ENCODE peak calls at places on chromosomes 7 and 10, in six cellular contexts. One of them, this sample, is unnamed.

GRCh38 chr7:95718556-95719410 is 53.6 kb upstream of the DYNC1I1 start:
- DNase-seq in fibroblast of lung: no peak
- DNase-seq in nephron progenitor cell: no peak
- DNase-seq in HFFc6: no peak
- DNase-seq in fibroblast of the aortic adventitia: peak; percentile 37
- DNase-seq in cardiac fibroblast: peak; percentile 34
- DNase-seq in this sample: no peak

GRCh38 chr7:29864668-29865067 is 58.4 kb downstream of the WIPF3 start:
- DNase-seq in fibroblast of lung: no peak
- DNase-seq in nephron progenitor cell: no peak
- DNase-seq in HFFc6: no peak
- DNase-seq in fibroblast of the aortic adventitia: peak; percentile 20
- DNase-seq in cardiac fibroblast: peak; percentile 42
- DNase-seq in this sample: no peak

GRCh38 chr10:51879238-51879637 is 179.8 kb upstream of the CSTF2T start:
- DNase-seq in fibroblast of lung: peak; percentile 98
- DNase-seq in nephron progenitor cell: no peak
- DNase-seq in HFFc6: peak; percentile 93
- DNase-seq in fibroblast of the aortic adventitia: peak; percentile 99
- DNase-seq in cardiac fibroblast: peak; percentile 97
- DNase-seq in this sample: no peak

GRCh38 chr7:86747698-86748097 is 104.0 kb downstream of the GRM3 start:
- DNase-seq in fibroblast of lung: no peak
- DNase-seq in nephron progenitor cell: peak; percentile 5
- DNase-seq in HFFc6: no peak
- DNase-seq in fibroblast of the aortic adventitia: no peak
- DNase-seq in cardiac fibroblast: no peak
- DNase-seq in this sample: no peak

GRCh38 chr7:151014950-151015349 is 9.3 kb downstream of the ATG9B start:
- DNase-seq in fibroblast of lung: no peak
- DNase-seq in nephron progenitor cell: no peak
- DNase-seq in HFFc6: no peak
- DNase-seq in fibroblast of the aortic adventitia: no peak
- DNase-seq in cardiac fibroblast: no peak
- DNase-seq in this sample: no peak

GRCh38 chr10:69438531-69439349 is 12.5 kb upstream of the TSPAN15 start:
- DNase-seq in fibroblast of lung: no peak
- DNase-seq in nephron progenitor cell: no peak
- DNase-seq in HFFc6: peak; percentile 82
- DNase-seq in fibroblast of the aortic adventitia: peak; percentile 46
- DNase-seq in cardiac fibroblast: peak; percentile 51
- DNase-seq in this sample: no peak

GRCh38 chr7:132878228-132878919 is 203.5 kb downstream of the CHCHD3 start:
- DNase-seq in fibroblast of lung: no peak
- DNase-seq in nephron progenitor cell: no peak
- DNase-seq in HFFc6: peak; percentile 13
- DNase-seq in fibroblast of the aortic adventitia: no peak
- DNase-seq in cardiac fibroblast: no peak
- DNase-seq in this sample: no peak

GRCh38 chr7:128405345-128406146 is 4.2 kb downstream of the IMPDH1 start:
- DNase-seq in fibroblast of lung: peak; percentile 45
- DNase-seq in nephron progenitor cell: peak; percentile 75
- DNase-seq in HFFc6: no peak
- DNase-seq in fibroblast of the aortic adventitia: no peak
- DNase-seq in cardiac fibroblast: peak; percentile 38
- DNase-seq in this sample: no peak

GRCh38 chr10:70462349-70462984 is 16.1 kb upstream of the PALD1 start:
- DNase-seq in fibroblast of lung: peak; percentile 23
- DNase-seq in nephron progenitor cell: no peak
- DNase-seq in HFFc6: no peak
- DNase-seq in fibroblast of the aortic adventitia: peak; percentile 58
- DNase-seq in cardiac fibroblast: peak; percentile 19
- DNase-seq in this sample: no peak

GRCh38 chr10:126387041-126387908 is 1.0 kb downstream of the ADAM12 start:
- DNase-seq in fibroblast of lung: peak; percentile 81
- DNase-seq in nephron progenitor cell: peak; percentile 79
- DNase-seq in HFFc6: peak; percentile 55
- DNase-seq in fibroblast of the aortic adventitia: peak; percentile 81
- DNase-seq in cardiac fibroblast: peak; percentile 81
- DNase-seq in this sample: peak; percentile 88

GRCh38 chr7:30983914-30984247 is 20.1 kb downstream of the GHRHR start:
- DNase-seq in fibroblast of lung: no peak
- DNase-seq in nephron progenitor cell: no peak
- DNase-seq in HFFc6: no peak
- DNase-seq in fibroblast of the aortic adventitia: no peak
- DNase-seq in cardiac fibroblast: no peak
- DNase-seq in this sample: no peak

GRCh38 chr7:13651167-13651566 is 338.3 kb downstream of the ETV1 start:
- DNase-seq in fibroblast of lung: no peak
- DNase-seq in nephron progenitor cell: no peak
- DNase-seq in HFFc6: no peak
- DNase-seq in fibroblast of the aortic adventitia: no peak
- DNase-seq in cardiac fibroblast: no peak
- DNase-seq in this sample: no peak

GRCh38 chr7:118286131-118286530 is 61.6 kb downstream of the ANKRD7 start:
- DNase-seq in fibroblast of lung: no peak
- DNase-seq in nephron progenitor cell: no peak
- DNase-seq in HFFc6: no peak
- DNase-seq in fibroblast of the aortic adventitia: no peak
- DNase-seq in cardiac fibroblast: no peak
- DNase-seq in this sample: no peak

GRCh38 chr10:110500515-110500905 is 2.8 kb downstream of the DUSP5 start:
- DNase-seq in fibroblast of lung: peak; percentile 84
- DNase-seq in nephron progenitor cell: no peak
- DNase-seq in HFFc6: peak; percentile 86
- DNase-seq in fibroblast of the aortic adventitia: peak; percentile 77
- DNase-seq in cardiac fibroblast: peak; percentile 75
- DNase-seq in this sample: no peak

GRCh38 chr7:93374345-93374940 is 142.3 kb downstream of the VPS50 start:
- DNase-seq in fibroblast of lung: peak; percentile 44
- DNase-seq in nephron progenitor cell: no peak
- DNase-seq in HFFc6: peak; percentile 16
- DNase-seq in fibroblast of the aortic adventitia: peak; percentile 58
- DNase-seq in cardiac fibroblast: peak; percentile 58
- DNase-seq in this sample: no peak

GRCh38 chr7:151755131-151755787 is 121.7 kb downstream of the PRKAG2 start:
- DNase-seq in fibroblast of lung: no peak
- DNase-seq in nephron progenitor cell: no peak
- DNase-seq in HFFc6: no peak
- DNase-seq in fibroblast of the aortic adventitia: peak; percentile 40
- DNase-seq in cardiac fibroblast: peak; percentile 33
- DNase-seq in this sample: no peak

GRCh38 chr7:134461921-134462320 is 3.0 kb upstream of the AKR1B1 start:
- DNase-seq in fibroblast of lung: no peak
- DNase-seq in nephron progenitor cell: no peak
- DNase-seq in HFFc6: no peak
- DNase-seq in fibroblast of the aortic adventitia: no peak
- DNase-seq in cardiac fibroblast: no peak
- DNase-seq in this sample: no peak

GRCh38 chr7:110291430-110291829 is 799.5 kb upstream of the LRRN3 start:
- DNase-seq in fibroblast of lung: no peak
- DNase-seq in nephron progenitor cell: no peak
- DNase-seq in HFFc6: no peak
- DNase-seq in fibroblast of the aortic adventitia: no peak
- DNase-seq in cardiac fibroblast: no peak
- DNase-seq in this sample: no peak

GRCh38 chr10:79286318-79286951 is 60.8 kb upstream of the PPIF start:
- DNase-seq in fibroblast of lung: peak; percentile 35
- DNase-seq in nephron progenitor cell: no peak
- DNase-seq in HFFc6: no peak
- DNase-seq in fibroblast of the aortic adventitia: no peak
- DNase-seq in cardiac fibroblast: peak; percentile 42
- DNase-seq in this sample: no peak

GRCh38 chr7:86833360-86833759 is 189.7 kb downstream of the GRM3 start:
- DNase-seq in fibroblast of lung: no peak
- DNase-seq in nephron progenitor cell: no peak
- DNase-seq in HFFc6: no peak
- DNase-seq in fibroblast of the aortic adventitia: no peak
- DNase-seq in cardiac fibroblast: no peak
- DNase-seq in this sample: no peak

GRCh38 chr7:40833541-40834234 is 698.9 kb downstream of the SUGCT start:
- DNase-seq in fibroblast of lung: no peak
- DNase-seq in nephron progenitor cell: no peak
- DNase-seq in HFFc6: peak; percentile 20
- DNase-seq in fibroblast of the aortic adventitia: peak; percentile 63
- DNase-seq in cardiac fibroblast: peak; percentile 37
- DNase-seq in this sample: no peak

DNA sequence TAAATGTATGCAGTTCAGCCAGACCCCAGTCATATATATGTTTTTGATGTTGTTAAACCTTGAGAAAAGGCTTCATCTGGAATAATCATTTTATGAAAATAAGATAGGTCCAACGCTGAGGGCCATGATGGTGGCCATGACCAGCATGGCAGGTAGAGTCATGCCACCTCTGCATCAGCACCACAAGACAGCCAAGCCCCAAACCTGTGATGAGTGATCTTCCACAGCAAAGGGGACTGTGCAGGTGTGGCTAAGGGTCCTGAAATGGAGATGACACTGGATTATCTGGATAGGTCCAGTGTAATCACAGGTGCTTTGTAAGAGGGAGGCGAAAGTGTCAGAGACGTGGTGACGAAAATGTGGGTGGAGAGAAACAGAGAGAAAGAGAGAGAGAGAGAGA is 304.3 kb upstream of the SHH start:
- DNase-seq in fibroblast of lung: no peak
- DNase-seq in nephron progenitor cell: no peak
- DNase-seq in HFFc6: no peak
- DNase-seq in fibroblast of the aortic adventitia: no peak
- DNase-seq in cardiac fibroblast: no peak
- DNase-seq in this sample: no peak
- TF ChIP-seq CTCF in fibroblast of lung: no peak
- TF ChIP-seq CTCF in nephron progenitor cell: no peak
- TF ChIP-seq CTCF in HFFc6: no peak
- TF ChIP-seq CTCF in fibroblast of the aortic adventitia: no peak
- TF ChIP-seq CTCF in cardiac fibroblast: no peak
- TF ChIP-seq CTCF in this sample: no peak

GRCh38 chr7:1917221-1918062 is 247.4 kb downstream of the ELFN1 start:
- DNase-seq in fibroblast of lung: peak; percentile 57
- DNase-seq in nephron progenitor cell: no peak
- DNase-seq in HFFc6: no peak
- DNase-seq in fibroblast of the aortic adventitia: peak; percentile 67
- DNase-seq in cardiac fibroblast: peak; percentile 48
- DNase-seq in this sample: no peak
- TF ChIP-seq CTCF in fibroblast of lung: no peak
- TF ChIP-seq CTCF in nephron progenitor cell: no peak
- TF ChIP-seq CTCF in HFFc6: no peak
- TF ChIP-seq CTCF in fibroblast of the aortic adventitia: peak; percentile 8
- TF ChIP-seq CTCF in cardiac fibroblast: no peak
- TF ChIP-seq CTCF in this sample: no peak

GRCh38 chr10:18474111-18474455 is 177.3 kb downstream of the NSUN6 start:
- DNase-seq in fibroblast of lung: no peak
- DNase-seq in nephron progenitor cell: no peak
- DNase-seq in HFFc6: no peak
- DNase-seq in fibroblast of the aortic adventitia: no peak
- DNase-seq in cardiac fibroblast: no peak
- DNase-seq in this sample: no peak

GRCh38 chr10:18469125-18469524 is 182.3 kb downstream of the NSUN6 start:
- DNase-seq in fibroblast of lung: no peak
- DNase-seq in nephron progenitor cell: no peak
- DNase-seq in HFFc6: no peak
- DNase-seq in fibroblast of the aortic adventitia: no peak
- DNase-seq in cardiac fibroblast: no peak
- DNase-seq in this sample: no peak

GRCh38 chr10:18476283-18476682 is 175.1 kb downstream of the NSUN6 start:
- DNase-seq in fibroblast of lung: no peak
- DNase-seq in nephron progenitor cell: no peak
- DNase-seq in HFFc6: no peak
- DNase-seq in fibroblast of the aortic adventitia: no peak
- DNase-seq in cardiac fibroblast: no peak
- DNase-seq in this sample: no peak

GRCh38 chr10:18473424-18474110 is 177.8 kb downstream of the NSUN6 start:
- DNase-seq in fibroblast of lung: peak; percentile 56
- DNase-seq in nephron progenitor cell: no peak
- DNase-seq in HFFc6: no peak
- DNase-seq in fibroblast of the aortic adventitia: peak; percentile 76
- DNase-seq in cardiac fibroblast: peak; percentile 35
- DNase-seq in this sample: no peak

GRCh38 chr10:18472977-18473376 is 178.4 kb downstream of the NSUN6 start:
- DNase-seq in fibroblast of lung: no peak
- DNase-seq in nephron progenitor cell: no peak
- DNase-seq in HFFc6: no peak
- DNase-seq in fibroblast of the aortic adventitia: no peak
- DNase-seq in cardiac fibroblast: no peak
- DNase-seq in this sample: no peak
- TF ChIP-seq CTCF in fibroblast of lung: peak; percentile 4
- TF ChIP-seq CTCF in nephron progenitor cell: no peak
- TF ChIP-seq CTCF in HFFc6: peak; percentile 13
- TF ChIP-seq CTCF in fibroblast of the aortic adventitia: no peak
- TF ChIP-seq CTCF in cardiac fibroblast: no peak
- TF ChIP-seq CTCF in this sample: no peak

GRCh38 chr7:22296916-22297315 is 60.0 kb downstream of the RAPGEF5 start:
- DNase-seq in fibroblast of lung: no peak
- DNase-seq in nephron progenitor cell: no peak
- DNase-seq in HFFc6: peak; percentile 19
- DNase-seq in fibroblast of the aortic adventitia: peak; percentile 36
- DNase-seq in cardiac fibroblast: no peak
- DNase-seq in this sample: no peak

GRCh38 chr7:22292519-22292918 is 64.4 kb downstream of the RAPGEF5 start:
- DNase-seq in fibroblast of lung: no peak
- DNase-seq in nephron progenitor cell: no peak
- DNase-seq in HFFc6: no peak
- DNase-seq in fibroblast of the aortic adventitia: no peak
- DNase-seq in cardiac fibroblast: no peak
- DNase-seq in this sample: no peak

GRCh38 chr7:22291979-22292378 is 65.0 kb downstream of the RAPGEF5 start:
- DNase-seq in fibroblast of lung: no peak
- DNase-seq in nephron progenitor cell: peak; percentile 15
- DNase-seq in HFFc6: no peak
- DNase-seq in fibroblast of the aortic adventitia: no peak
- DNase-seq in cardiac fibroblast: no peak
- DNase-seq in this sample: no peak

GRCh38 chr7:22296265-22296566 is 60.7 kb downstream of the RAPGEF5 start:
- DNase-seq in fibroblast of lung: no peak
- DNase-seq in nephron progenitor cell: no peak
- DNase-seq in HFFc6: no peak
- DNase-seq in fibroblast of the aortic adventitia: no peak
- DNase-seq in cardiac fibroblast: no peak
- DNase-seq in this sample: no peak

DNA sequence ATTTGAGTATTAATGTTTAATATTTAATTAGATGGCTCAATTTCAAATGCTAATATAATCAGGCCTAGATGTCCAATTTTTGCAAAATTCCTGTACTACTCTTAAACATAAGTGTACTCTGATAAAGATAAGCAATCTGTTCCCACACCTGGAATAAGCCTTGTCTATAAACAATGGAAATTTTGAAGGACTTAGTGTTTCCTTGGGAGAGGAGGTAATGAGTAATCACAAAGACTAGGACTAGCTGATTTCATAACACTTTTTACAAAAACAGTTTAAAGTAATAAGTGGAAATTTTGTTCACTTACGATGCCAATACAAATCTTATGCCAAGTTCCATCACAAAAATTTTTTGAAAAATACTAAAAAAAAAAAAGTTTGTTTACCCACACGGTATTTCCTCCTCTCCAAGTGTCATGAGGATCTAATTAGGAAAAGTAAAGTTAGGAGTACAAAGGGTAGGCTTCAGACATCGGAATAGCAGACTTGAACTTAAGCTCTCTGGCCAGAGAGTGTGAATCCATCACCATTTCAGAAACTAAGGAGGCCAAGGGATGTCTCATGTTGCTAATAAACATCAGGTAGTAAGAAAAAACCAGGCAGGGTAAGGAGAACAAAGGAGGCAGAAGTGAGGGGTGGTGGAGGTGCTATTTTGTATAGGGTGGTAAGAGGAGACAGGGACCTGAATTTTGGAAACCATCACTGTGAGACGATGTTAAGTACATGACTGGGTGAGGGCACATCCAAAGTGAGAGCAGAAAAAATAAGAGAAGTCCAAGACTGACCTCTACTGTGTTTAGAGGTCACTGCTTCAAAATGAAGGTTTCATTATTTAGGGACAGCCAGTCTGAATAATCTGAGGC is 61.3 kb downstream of the RAPGEF5 start:
- DNase-seq in fibroblast of lung: no peak
- DNase-seq in nephron progenitor cell: no peak
- DNase-seq in HFFc6: no peak
- DNase-seq in fibroblast of the aortic adventitia: peak; percentile 49
- DNase-seq in cardiac fibroblast: no peak
- DNase-seq in this sample: no peak
- TF ChIP-seq CTCF in fibroblast of lung: no peak
- TF ChIP-seq CTCF in nephron progenitor cell: no peak
- TF ChIP-seq CTCF in HFFc6: peak; percentile 39
- TF ChIP-seq CTCF in fibroblast of the aortic adventitia: peak; percentile 30
- TF ChIP-seq CTCF in cardiac fibroblast: no peak
- TF ChIP-seq CTCF in this sample: no peak